ENCODE peak calls at places on chromosome 14, in five cellular contexts. One of them, this sample, is unnamed.
A peak's percentile ranks its signal among the peaks of the same experiment; 100 is the strongest.

GRCh38 chr14:99971087-99971928 is 93.9 kb upstream of the EVL start:
- DNase-seq in activated B cell treated with CpG ODN at 0.5 μM for 24 hours: peak; percentile 68
- DNase-seq in RPMI7951: peak; percentile 40
- DNase-seq in transverse colon: peak; percentile 64
- DNase-seq in NCI-H1105: peak; percentile 94
- DNase-seq in this sample: peak; percentile 83

GRCh38 chr14:55412686-55413085 is 1.1 kb upstream of the ATG14 start:
- DNase-seq in activated B cell treated with CpG ODN at 0.5 μM for 24 hours: no peak
- DNase-seq in RPMI7951: no peak
- DNase-seq in transverse colon: no peak
- DNase-seq in NCI-H1105: no peak
- DNase-seq in this sample: peak; percentile 27

GRCh38 chr14:105139212-105139825 is 29.3 kb downstream of the JAG2 start:
- DNase-seq in activated B cell treated with CpG ODN at 0.5 μM for 24 hours: no peak
- DNase-seq in RPMI7951: no peak
- DNase-seq in transverse colon: no peak
- DNase-seq in NCI-H1105: no peak
- DNase-seq in this sample: no peak

GRCh38 chr14:99729991-99730875 is 46.1 kb downstream of the CYP46A1 start:
- DNase-seq in activated B cell treated with CpG ODN at 0.5 μM for 24 hours: peak; percentile 49
- DNase-seq in RPMI7951: no peak
- DNase-seq in transverse colon: peak; percentile 68
- DNase-seq in NCI-H1105: peak; percentile 42
- DNase-seq in this sample: peak; percentile 70

GRCh38 chr14:53032161-53032803 is 81.4 kb upstream of the FERMT2 start:
- DNase-seq in activated B cell treated with CpG ODN at 0.5 μM for 24 hours: no peak
- DNase-seq in RPMI7951: peak; percentile 86
- DNase-seq in transverse colon: no peak
- DNase-seq in NCI-H1105: no peak
- DNase-seq in this sample: peak; percentile 54

GRCh38 chr14:103067231-103067954 is 10.0 kb upstream of the CDC42BPB start:
- DNase-seq in activated B cell treated with CpG ODN at 0.5 μM for 24 hours: no peak
- DNase-seq in RPMI7951: no peak
- DNase-seq in transverse colon: peak; percentile 58
- DNase-seq in NCI-H1105: no peak
- DNase-seq in this sample: peak; percentile 46

GRCh38 chr14:70706177-70706576 is 64.5 kb downstream of the TTC9 start:
- DNase-seq in activated B cell treated with CpG ODN at 0.5 μM for 24 hours: no peak
- DNase-seq in RPMI7951: peak; percentile 64
- DNase-seq in transverse colon: no peak
- DNase-seq in NCI-H1105: no peak
- DNase-seq in this sample: no peak

GRCh38 chr14:101288436-101289229 is 272.7 kb upstream of the DIO3 start:
- DNase-seq in activated B cell treated with CpG ODN at 0.5 μM for 24 hours: no peak
- DNase-seq in RPMI7951: no peak
- DNase-seq in transverse colon: no peak
- DNase-seq in NCI-H1105: no peak
- DNase-seq in this sample: peak; percentile 54

GRCh38 chr14:34227834-34228662 is 234.0 kb downstream of the SPTSSA start:
- DNase-seq in activated B cell treated with CpG ODN at 0.5 μM for 24 hours: no peak
- DNase-seq in RPMI7951: peak; percentile 48
- DNase-seq in transverse colon: peak; percentile 66
- DNase-seq in NCI-H1105: peak; percentile 56
- DNase-seq in this sample: peak; percentile 50

GRCh38 chr14:61491224-61491623 is 169.8 kb downstream of the PRKCH start:
- DNase-seq in activated B cell treated with CpG ODN at 0.5 μM for 24 hours: no peak
- DNase-seq in RPMI7951: no peak
- DNase-seq in transverse colon: no peak
- DNase-seq in NCI-H1105: no peak
- DNase-seq in this sample: no peak

GRCh38 chr14:45199246-45199645 is 53.8 kb downstream of the MIS18BP1 start:
- DNase-seq in activated B cell treated with CpG ODN at 0.5 μM for 24 hours: no peak
- DNase-seq in RPMI7951: peak; percentile 8
- DNase-seq in transverse colon: no peak
- DNase-seq in NCI-H1105: no peak
- DNase-seq in this sample: no peak

GRCh38 chr14:38342803-38343202 is 86.9 kb upstream of the CLEC14A start:
- DNase-seq in activated B cell treated with CpG ODN at 0.5 μM for 24 hours: no peak
- DNase-seq in RPMI7951: peak; percentile 3
- DNase-seq in transverse colon: no peak
- DNase-seq in NCI-H1105: no peak
- DNase-seq in this sample: no peak

GRCh38 chr14:89445252-89445973 is 28.4 kb upstream of the FOXN3 start:
- DNase-seq in activated B cell treated with CpG ODN at 0.5 μM for 24 hours: no peak
- DNase-seq in RPMI7951: no peak
- DNase-seq in transverse colon: no peak
- DNase-seq in NCI-H1105: no peak
- DNase-seq in this sample: no peak

GRCh38 chr14:72605096-72605920 is 288.6 kb downstream of the DPF3 start:
- DNase-seq in activated B cell treated with CpG ODN at 0.5 μM for 24 hours: no peak
- DNase-seq in RPMI7951: no peak
- DNase-seq in transverse colon: no peak
- DNase-seq in NCI-H1105: no peak
- DNase-seq in this sample: no peak

GRCh38 chr14:68780358-68781160 is 12.3 kb downstream of the ZFP36L1 start:
- DNase-seq in activated B cell treated with CpG ODN at 0.5 μM for 24 hours: no peak
- DNase-seq in RPMI7951: peak; percentile 82
- DNase-seq in transverse colon: peak; percentile 68
- DNase-seq in NCI-H1105: no peak
- DNase-seq in this sample: peak; percentile 68

GRCh38 chr14:91119556-91120311 is 5.9 kb downstream of the DGLUCY start:
- DNase-seq in activated B cell treated with CpG ODN at 0.5 μM for 24 hours: no peak
- DNase-seq in RPMI7951: peak; percentile 81
- DNase-seq in transverse colon: peak; percentile 50
- DNase-seq in NCI-H1105: no peak
- DNase-seq in this sample: peak; percentile 50

GRCh38 chr14:103867523-103867953 is 20.2 kb upstream of the PPP1R13B start:
- DNase-seq in activated B cell treated with CpG ODN at 0.5 μM for 24 hours: no peak
- DNase-seq in RPMI7951: no peak
- DNase-seq in transverse colon: peak; percentile 38
- DNase-seq in NCI-H1105: peak; percentile 54
- DNase-seq in this sample: peak; percentile 81

GRCh38 chr14:73280903-73281302 is 43.6 kb downstream of the PAPLN start:
- DNase-seq in activated B cell treated with CpG ODN at 0.5 μM for 24 hours: no peak
- DNase-seq in RPMI7951: no peak
- DNase-seq in transverse colon: no peak
- DNase-seq in NCI-H1105: no peak
- DNase-seq in this sample: no peak

GRCh38 chr14:67622675-67623074 is 3.0 kb downstream of the ARG2 start:
- DNase-seq in activated B cell treated with CpG ODN at 0.5 μM for 24 hours: no peak
- DNase-seq in RPMI7951: peak; percentile 84
- DNase-seq in transverse colon: no peak
- DNase-seq in NCI-H1105: no peak
- DNase-seq in this sample: peak; percentile 60

GRCh38 chr14:100851946-100852620 is 26.2 kb downstream of the MEG3 start:
- DNase-seq in activated B cell treated with CpG ODN at 0.5 μM for 24 hours: no peak
- DNase-seq in RPMI7951: no peak
- DNase-seq in transverse colon: no peak
- DNase-seq in NCI-H1105: no peak
- DNase-seq in this sample: no peak

GRCh38 chr14:87547536-87547935 is 445.4 kb downstream of the GALC start:
- DNase-seq in activated B cell treated with CpG ODN at 0.5 μM for 24 hours: no peak
- DNase-seq in RPMI7951: no peak
- DNase-seq in transverse colon: no peak
- DNase-seq in NCI-H1105: no peak
- DNase-seq in this sample: no peak

GRCh38 chr14:106691601-106692291 is 1165.4 kb downstream of the TMEM121 start:
- DNase-seq in activated B cell treated with CpG ODN at 0.5 μM for 24 hours: peak; percentile 44
- DNase-seq in RPMI7951: no peak
- DNase-seq in transverse colon: peak; percentile 47
- DNase-seq in NCI-H1105: no peak
- DNase-seq in this sample: no peak

GRCh38 chr14:97697772-97698171 is 900.6 kb downstream of the VRK1 start:
- DNase-seq in activated B cell treated with CpG ODN at 0.5 μM for 24 hours: no peak
- DNase-seq in RPMI7951: no peak
- DNase-seq in transverse colon: no peak
- DNase-seq in NCI-H1105: no peak
- DNase-seq in this sample: no peak

GRCh38 chr14:99688629-99689028 is 4.5 kb downstream of the CYP46A1 start:
- DNase-seq in activated B cell treated with CpG ODN at 0.5 μM for 24 hours: no peak
- DNase-seq in RPMI7951: no peak
- DNase-seq in transverse colon: no peak
- DNase-seq in NCI-H1105: no peak
- DNase-seq in this sample: no peak

GRCh38 chr14:90274808-90275454 is 18.6 kb downstream of the PSMC1 start:
- DNase-seq in activated B cell treated with CpG ODN at 0.5 μM for 24 hours: no peak
- DNase-seq in RPMI7951: no peak
- DNase-seq in transverse colon: no peak
- DNase-seq in NCI-H1105: no peak
- DNase-seq in this sample: no peak

GRCh38 chr14:76752744-76753143 is 8.5 kb upstream of the VASH1 start:
- DNase-seq in activated B cell treated with CpG ODN at 0.5 μM for 24 hours: no peak
- DNase-seq in RPMI7951: no peak
- DNase-seq in transverse colon: no peak
- DNase-seq in NCI-H1105: no peak
- DNase-seq in this sample: no peak

GRCh38 chr14:26765768-26766550 is 168.1 kb upstream of the NOVA1 start:
- DNase-seq in activated B cell treated with CpG ODN at 0.5 μM for 24 hours: no peak
- DNase-seq in RPMI7951: peak; percentile 44
- DNase-seq in transverse colon: peak; percentile 10
- DNase-seq in NCI-H1105: no peak
- DNase-seq in this sample: no peak

GRCh38 chr14:102472815-102473158 is 36.8 kb downstream of the ANKRD9 start:
- DNase-seq in activated B cell treated with CpG ODN at 0.5 μM for 24 hours: no peak
- DNase-seq in RPMI7951: no peak
- DNase-seq in transverse colon: no peak
- DNase-seq in NCI-H1105: no peak
- DNase-seq in this sample: no peak

GRCh38 chr14:68622856-68623255 is 170.0 kb downstream of the ZFP36L1 start:
- DNase-seq in activated B cell treated with CpG ODN at 0.5 μM for 24 hours: no peak
- DNase-seq in RPMI7951: no peak
- DNase-seq in transverse colon: no peak
- DNase-seq in NCI-H1105: no peak
- DNase-seq in this sample: no peak

GRCh38 chr14:55512421-55512820 is 67.6 kb upstream of the KTN1 start:
- DNase-seq in activated B cell treated with CpG ODN at 0.5 μM for 24 hours: no peak
- DNase-seq in RPMI7951: peak; percentile 13
- DNase-seq in transverse colon: no peak
- DNase-seq in NCI-H1105: no peak
- DNase-seq in this sample: no peak